ENCODE peak calls at places on chromosomes 6 and 20, in four cellular contexts. One of them, this sample, is unnamed.

GRCh38 chr6:146277142-146277541 is 248.3 kb downstream of the GRM1 start:
- DNase-seq in K562: no peak
- DNase-seq in GM12878: no peak
- DNase-seq in GM12891: no peak
- DNase-seq in this sample: no peak

GRCh38 chr20:20233041-20233514 is 134.8 kb upstream of the INSM1 start:
- DNase-seq in K562: peak; percentile 46
- DNase-seq in GM12891: no peak
- DNase-seq in GM12878: no peak
- DNase-seq in this sample: peak; percentile 24

GRCh38 chr6:100803264-100803663 is 77.9 kb downstream of the ASCC3 start:
- DNase-seq in GM12891: no peak
- DNase-seq in K562: no peak
- DNase-seq in GM12878: no peak
- DNase-seq in this sample: peak; percentile 29

GRCh38 chr20:31676534-31677030 is 38.9 kb downstream of the COX4I2 start:
- DNase-seq in GM12891: no peak
- DNase-seq in GM12878: no peak
- DNase-seq in K562: peak; percentile 50
- DNase-seq in this sample: no peak

GRCh38 chr6:37502703-37503485 is 3.2 kb upstream of the CCDC167 start:
- DNase-seq in GM12878: no peak
- DNase-seq in K562: no peak
- DNase-seq in GM12891: no peak
- DNase-seq in this sample: no peak

GRCh38 chr6:2988076-2988425 is 11.6 kb upstream of the NQO2 start:
- DNase-seq in GM12878: no peak
- DNase-seq in GM12891: no peak
- DNase-seq in K562: no peak
- DNase-seq in this sample: no peak

GRCh38 chr6:169542491-169542890 is 159.3 kb downstream of the WDR27 start:
- DNase-seq in GM12878: no peak
- DNase-seq in GM12891: no peak
- DNase-seq in K562: no peak
- DNase-seq in this sample: no peak

GRCh38 chr6:41733707-41734665 is 1.4 kb downstream of the TFEB start:
- DNase-seq in GM12891: peak; percentile 93
- DNase-seq in K562: peak; percentile 65
- DNase-seq in GM12878: peak; percentile 63
- DNase-seq in this sample: no peak

GRCh38 chr6:113540491-113540890 is 316.7 kb upstream of the MARCKS start:
- DNase-seq in GM12878: no peak
- DNase-seq in K562: no peak
- DNase-seq in GM12891: no peak
- DNase-seq in this sample: no peak

GRCh38 chr6:98957440-98957839 is 9.7 kb upstream of the FBXL4 start:
- DNase-seq in GM12891: no peak
- DNase-seq in K562: no peak
- DNase-seq in GM12878: no peak
- DNase-seq in this sample: no peak

GRCh38 chr6:114108119-114109002 is 137.4 kb upstream of the HDAC2 start:
- DNase-seq in K562: peak; percentile 66
- DNase-seq in GM12891: no peak
- DNase-seq in GM12878: no peak
- DNase-seq in this sample: peak; percentile 62

GRCh38 chr6:168636147-168636982 is 195.4 kb downstream of the SMOC2 start:
- DNase-seq in K562: no peak
- DNase-seq in GM12891: no peak
- DNase-seq in GM12878: no peak
- DNase-seq in this sample: no peak

GRCh38 chr20:6525447-6526303 is 241.8 kb upstream of the BMP2 start:
- DNase-seq in GM12891: no peak
- DNase-seq in GM12878: no peak
- DNase-seq in K562: no peak
- DNase-seq in this sample: no peak

GRCh38 chr6:47109281-47109680 is 67.1 kb upstream of the ADGRF1 start:
- DNase-seq in GM12878: no peak
- DNase-seq in K562: no peak
- DNase-seq in GM12891: no peak
- DNase-seq in this sample: no peak

GRCh38 chr20:54219751-54220426 is 12.0 kb downstream of the PFDN4 start:
- DNase-seq in GM12878: no peak
- DNase-seq in GM12891: no peak
- DNase-seq in K562: peak; percentile 41
- DNase-seq in this sample: no peak

GRCh38 chr6:136439514-136440186 is 110.6 kb downstream of the MAP7 start:
- DNase-seq in GM12891: no peak
- DNase-seq in GM12878: no peak
- DNase-seq in K562: no peak
- DNase-seq in this sample: no peak

GRCh38 chr6:154242617-154243357 is 113.8 kb downstream of the IPCEF1 start:
- DNase-seq in GM12891: no peak
- DNase-seq in K562: no peak
- DNase-seq in GM12878: no peak
- DNase-seq in this sample: no peak

GRCh38 chr6:137202078-137202477 is 17.1 kb downstream of the IFNGR1 start:
- DNase-seq in K562: no peak
- DNase-seq in GM12891: no peak
- DNase-seq in GM12878: no peak
- DNase-seq in this sample: no peak

GRCh38 chr6:107673076-107673494 is 151.0 kb downstream of the SCML4 start:
- DNase-seq in GM12878: no peak
- DNase-seq in GM12891: no peak
- DNase-seq in K562: no peak
- DNase-seq in this sample: no peak

GRCh38 chr6:107674995-107675738 is 148.9 kb downstream of the SCML4 start:
- DNase-seq in K562: peak; percentile 79
- DNase-seq in GM12878: peak; percentile 45
- DNase-seq in GM12891: peak; percentile 68
- DNase-seq in this sample: peak; percentile 83

GRCh38 chr6:107667790-107668189 is 156.3 kb downstream of the SCML4 start:
- DNase-seq in GM12891: no peak
- DNase-seq in GM12878: no peak
- DNase-seq in K562: peak; percentile 13
- DNase-seq in this sample: no peak

GRCh38 chr6:107668826-107669474 is 155.2 kb downstream of the SCML4 start:
- DNase-seq in GM12878: peak; percentile 34
- DNase-seq in K562: no peak
- DNase-seq in GM12891: peak; percentile 55
- DNase-seq in this sample: no peak

DNA sequence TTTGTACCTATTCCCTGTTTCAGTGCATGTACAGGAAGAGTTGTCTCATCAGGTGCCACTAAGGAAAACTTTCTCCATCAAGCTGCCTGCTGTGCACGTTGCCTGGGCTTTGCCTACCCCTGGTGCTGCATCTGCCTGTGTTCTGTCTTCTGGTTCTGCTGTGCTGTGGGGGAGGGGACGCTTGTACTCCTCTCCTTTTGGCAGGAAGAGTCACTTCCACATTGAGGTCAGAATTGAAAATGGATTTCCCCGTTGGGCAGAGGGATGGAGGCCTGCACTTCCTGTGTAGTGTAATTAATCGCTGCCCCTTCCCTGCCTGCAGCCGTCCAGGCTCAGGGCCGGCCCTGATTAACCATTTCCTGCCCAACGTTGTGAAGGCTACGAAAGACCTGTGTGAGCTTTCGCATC is 153.3 kb downstream of the SCML4 start:
- DNase-seq in K562: no peak
- DNase-seq in GM12878: peak; percentile 66
- DNase-seq in GM12891: peak; percentile 35
- DNase-seq in this sample: peak; percentile 89
- TF ChIP-seq SPI1 in K562: no peak
- TF ChIP-seq SPI1 in GM12878: peak; percentile 78
- TF ChIP-seq SPI1 in GM12891: peak; percentile 81
- TF ChIP-seq SPI1 in this sample: peak; percentile 74

DNA sequence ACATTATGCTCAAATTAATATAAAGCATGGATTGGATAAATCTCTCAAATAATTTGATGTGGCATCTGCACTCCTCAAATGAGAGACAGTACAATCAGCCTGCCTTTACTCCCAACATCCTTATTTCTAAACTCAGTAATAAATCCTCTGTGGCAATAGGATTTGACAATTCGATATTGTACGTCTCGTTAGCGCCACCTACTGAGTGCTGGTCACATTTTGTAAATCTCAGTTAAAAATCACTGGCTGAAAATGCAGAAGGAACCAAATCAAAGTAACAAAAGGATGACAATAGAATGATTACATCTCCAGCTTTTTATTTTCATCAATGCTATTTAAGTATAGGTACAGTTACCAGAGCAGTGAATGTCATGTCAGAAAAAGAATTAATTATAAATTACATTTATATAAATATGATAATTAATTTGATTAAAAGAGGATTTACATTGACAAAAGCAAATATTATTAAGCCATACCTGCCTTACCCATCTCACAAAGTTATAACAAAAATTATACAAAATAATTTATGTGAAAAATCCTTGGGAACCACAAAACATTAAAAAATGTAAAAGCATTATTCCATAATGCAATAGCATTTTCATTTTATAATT is 20.2 kb upstream of the GJE1 start:
- DNase-seq in GM12891: no peak
- DNase-seq in K562: peak; percentile 82
- DNase-seq in GM12878: peak; percentile 4
- DNase-seq in this sample: no peak
- TF ChIP-seq SPI1 in GM12891: no peak
- TF ChIP-seq SPI1 in K562: no peak
- TF ChIP-seq SPI1 in GM12878: no peak
- TF ChIP-seq SPI1 in this sample: no peak

GRCh38 chr20:40980828-40981310 is 47.8 kb upstream of the TOP1 start:
- DNase-seq in GM12891: no peak
- DNase-seq in GM12878: no peak
- DNase-seq in K562: no peak
- DNase-seq in this sample: no peak
- TF ChIP-seq SPI1 in GM12891: no peak
- TF ChIP-seq SPI1 in GM12878: no peak
- TF ChIP-seq SPI1 in K562: no peak
- TF ChIP-seq SPI1 in this sample: no peak

GRCh38 chr6:134233180-134233579 is 84.7 kb downstream of the SGK1 start:
- DNase-seq in GM12891: no peak
- DNase-seq in K562: no peak
- DNase-seq in GM12878: no peak
- DNase-seq in this sample: peak; percentile 52
- TF ChIP-seq SPI1 in GM12891: no peak
- TF ChIP-seq SPI1 in K562: no peak
- TF ChIP-seq SPI1 in GM12878: no peak
- TF ChIP-seq SPI1 in this sample: peak; percentile 52

GRCh38 chr6:15021074-15021473 is 224.8 kb upstream of the JARID2 start:
- DNase-seq in K562: no peak
- DNase-seq in GM12891: no peak
- DNase-seq in GM12878: no peak
- DNase-seq in this sample: no peak

GRCh38 chr6:15020114-15020770 is 225.6 kb upstream of the JARID2 start:
- DNase-seq in GM12878: no peak
- DNase-seq in K562: peak; percentile 73
- DNase-seq in GM12891: no peak
- DNase-seq in this sample: no peak

GRCh38 chr6:15025416-15025815 is 220.5 kb upstream of the JARID2 start:
- DNase-seq in GM12878: no peak
- DNase-seq in K562: no peak
- DNase-seq in GM12891: no peak
- DNase-seq in this sample: no peak

GRCh38 chr6:15026832-15027231 is 219.0 kb upstream of the JARID2 start:
- DNase-seq in GM12878: no peak
- DNase-seq in GM12891: no peak
- DNase-seq in K562: no peak
- DNase-seq in this sample: no peak

GRCh38 chr6:15023448-15023847 is 222.4 kb upstream of the JARID2 start:
- DNase-seq in K562: no peak
- DNase-seq in GM12878: peak; percentile 94
- DNase-seq in GM12891: peak; percentile 36
- DNase-seq in this sample: no peak
- TF ChIP-seq SPI1 in K562: no peak
- TF ChIP-seq SPI1 in GM12878: no peak
- TF ChIP-seq SPI1 in GM12891: no peak
- TF ChIP-seq SPI1 in this sample: no peak

GRCh38 chr6:4025681-4026080 is 53.3 kb downstream of the FAM217A start:
- DNase-seq in GM12891: no peak
- DNase-seq in K562: no peak
- DNase-seq in GM12878: no peak
- DNase-seq in this sample: no peak
- TF ChIP-seq SPI1 in GM12891: no peak
- TF ChIP-seq SPI1 in K562: no peak
- TF ChIP-seq SPI1 in GM12878: no peak
- TF ChIP-seq SPI1 in this sample: no peak

GRCh38 chr6:111550953-111551352 is 54.7 kb downstream of the TRAF3IP2 start:
- DNase-seq in GM12891: no peak
- DNase-seq in K562: no peak
- DNase-seq in GM12878: no peak
- DNase-seq in this sample: no peak
- TF ChIP-seq SPI1 in GM12891: no peak
- TF ChIP-seq SPI1 in K562: no peak
- TF ChIP-seq SPI1 in GM12878: no peak
- TF ChIP-seq SPI1 in this sample: no peak

GRCh38 chr20:57065646-57066045 is 200.8 kb downstream of the BMP7 start:
- DNase-seq in GM12891: no peak
- DNase-seq in GM12878: no peak
- DNase-seq in K562: no peak
- DNase-seq in this sample: no peak
- TF ChIP-seq SPI1 in GM12891: no peak
- TF ChIP-seq SPI1 in GM12878: no peak
- TF ChIP-seq SPI1 in K562: no peak
- TF ChIP-seq SPI1 in this sample: no peak